ENCODE peak calls at places on chromosomes 2 and 18, in five cellular contexts. One of them, this sample, is unnamed. For H3K27me3, the result is how much of the 10 kb centered on the place peaks cover.

GRCh38 chr2:219369447-219369861 is 18.3 kb downstream of the DNPEP start:
- DNase-seq in pancreas: peak
- DNase-seq in AG04450: no peak
- DNase-seq in body of pancreas: peak
- DNase-seq in uterus: peak
- DNase-seq in this sample: no peak

GRCh38 chr2:215396595-215397313 is 39.1 kb downstream of the FN1 start:
- DNase-seq in uterus: no peak
- DNase-seq in AG04450: peak
- DNase-seq in pancreas: no peak
- DNase-seq in body of pancreas: no peak
- DNase-seq in this sample: no peak

GRCh38 chr2:225998653-225999052 is 599.1 kb downstream of the NYAP2 start:
- DNase-seq in body of pancreas: no peak
- DNase-seq in uterus: no peak
- DNase-seq in pancreas: no peak
- DNase-seq in AG04450: no peak
- DNase-seq in this sample: no peak

GRCh38 chr2:177306550-177306949 is 42.0 kb upstream of the NFE2L2 start:
- DNase-seq in pancreas: no peak
- DNase-seq in uterus: peak
- DNase-seq in AG04450: no peak
- DNase-seq in body of pancreas: no peak
- DNase-seq in this sample: no peak

GRCh38 chr2:39664898-39665591 is 672 bp upstream of the TMEM178A start:
- DNase-seq in AG04450: no peak
- DNase-seq in body of pancreas: no peak
- DNase-seq in pancreas: no peak
- DNase-seq in uterus: no peak
- DNase-seq in this sample: no peak

GRCh38 chr2:877747-878146 is 72.9 kb upstream of the SNTG2 start:
- DNase-seq in pancreas: no peak
- DNase-seq in body of pancreas: no peak
- DNase-seq in uterus: no peak
- DNase-seq in AG04450: no peak
- DNase-seq in this sample: no peak

GRCh38 chr18:61651880-61652268 is 240.9 kb downstream of the RNF152 start:
- DNase-seq in body of pancreas: no peak
- DNase-seq in AG04450: no peak
- DNase-seq in uterus: no peak
- DNase-seq in pancreas: no peak
- DNase-seq in this sample: no peak

GRCh38 chr2:142290931-142291330 is 160.1 kb upstream of the LRP1B start:
- DNase-seq in uterus: no peak
- DNase-seq in body of pancreas: no peak
- DNase-seq in pancreas: no peak
- DNase-seq in AG04450: no peak
- DNase-seq in this sample: no peak

GRCh38 chr2:118913805-118914645 is 28.0 kb upstream of the MARCO start:
- DNase-seq in pancreas: no peak
- DNase-seq in uterus: no peak
- DNase-seq in body of pancreas: no peak
- DNase-seq in AG04450: no peak
- DNase-seq in this sample: no peak

GRCh38 chr2:122193622-122194021 is 438.2 kb downstream of the TSN start:
- DNase-seq in AG04450: no peak
- DNase-seq in pancreas: no peak
- DNase-seq in body of pancreas: no peak
- DNase-seq in uterus: no peak
- DNase-seq in this sample: no peak

GRCh38 chr2:179017958-179018357 is 32.0 kb downstream of the CCDC141 start:
- DNase-seq in AG04450: no peak
- DNase-seq in body of pancreas: no peak
- DNase-seq in uterus: no peak
- DNase-seq in pancreas: no peak
- DNase-seq in this sample: no peak

GRCh38 chr18:46148810-46149209 is 44.6 kb downstream of the HAUS1 start:
- DNase-seq in pancreas: peak
- DNase-seq in body of pancreas: peak
- DNase-seq in AG04450: no peak
- DNase-seq in uterus: peak
- DNase-seq in this sample: peak

GRCh38 chr2:155372969-155373368 is 674.5 kb downstream of the KCNJ3 start:
- DNase-seq in AG04450: no peak
- DNase-seq in body of pancreas: no peak
- DNase-seq in pancreas: no peak
- DNase-seq in uterus: no peak
- DNase-seq in this sample: no peak

GRCh38 chr2:223828314-223828713 is 9.1 kb downstream of the AP1S3 start:
- DNase-seq in pancreas: no peak
- DNase-seq in uterus: no peak
- DNase-seq in body of pancreas: no peak
- DNase-seq in AG04450: no peak
- DNase-seq in this sample: no peak

GRCh38 chr2:229641676-229642075 is 72.7 kb downstream of the DNER start:
- DNase-seq in AG04450: no peak
- DNase-seq in pancreas: no peak
- DNase-seq in body of pancreas: no peak
- DNase-seq in uterus: no peak
- DNase-seq in this sample: no peak
- TF ChIP-seq CTCF in AG04450: no peak
- TF ChIP-seq CTCF in pancreas: no peak
- TF ChIP-seq CTCF in body of pancreas: no peak
- TF ChIP-seq CTCF in uterus: no peak
- TF ChIP-seq CTCF in this sample: no peak

GRCh38 chr2:231126123-231126522 is 1.3 kb upstream of the HTR2B start:
- DNase-seq in body of pancreas: no peak
- DNase-seq in pancreas: no peak
- DNase-seq in AG04450: no peak
- DNase-seq in uterus: no peak
- DNase-seq in this sample: no peak

GRCh38 chr2:231125272-231125671 is 430 bp upstream of the HTR2B start:
- DNase-seq in pancreas: no peak
- DNase-seq in AG04450: no peak
- DNase-seq in uterus: no peak
- DNase-seq in body of pancreas: no peak
- DNase-seq in this sample: no peak

GRCh38 chr2:231127480-231127879 is 2.6 kb upstream of the HTR2B start:
- DNase-seq in AG04450: no peak
- DNase-seq in pancreas: no peak
- DNase-seq in body of pancreas: no peak
- DNase-seq in uterus: no peak
- DNase-seq in this sample: no peak

GRCh38 chr2:231123362-231123898 is 1.4 kb downstream of the HTR2B start:
- DNase-seq in uterus: no peak
- DNase-seq in AG04450: no peak
- DNase-seq in pancreas: no peak
- DNase-seq in body of pancreas: no peak
- DNase-seq in this sample: no peak

DNA sequence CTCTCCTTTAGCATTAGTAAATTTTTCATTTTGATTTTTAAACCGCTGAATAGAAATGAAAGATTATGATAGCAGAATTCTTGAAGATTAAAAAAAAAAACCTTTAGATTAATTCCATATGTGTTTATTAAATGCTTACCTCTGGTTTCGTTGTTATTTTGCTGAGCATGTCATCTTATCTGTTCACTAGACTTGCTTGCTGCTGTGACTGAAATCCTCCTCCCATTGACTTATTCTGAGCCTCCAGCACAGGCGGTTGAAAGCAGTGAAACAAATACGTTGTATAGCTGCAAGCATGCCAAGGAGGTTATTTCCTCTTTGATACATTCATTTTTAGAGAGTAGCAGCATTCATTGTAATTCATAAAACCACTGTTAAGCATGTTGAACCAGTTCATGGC is at the start of gene HTR2B:
- DNase-seq in body of pancreas: no peak
- DNase-seq in uterus: no peak
- DNase-seq in pancreas: no peak
- DNase-seq in AG04450: no peak
- DNase-seq in this sample: no peak
- H3K27ac ChIP-seq in body of pancreas: no peak
- H3K27ac ChIP-seq in uterus: peak
- H3K27ac ChIP-seq in pancreas: no peak
- H3K27ac ChIP-seq in AG04450: no peak
- H3K27ac ChIP-seq in this sample: no peak

DNA sequence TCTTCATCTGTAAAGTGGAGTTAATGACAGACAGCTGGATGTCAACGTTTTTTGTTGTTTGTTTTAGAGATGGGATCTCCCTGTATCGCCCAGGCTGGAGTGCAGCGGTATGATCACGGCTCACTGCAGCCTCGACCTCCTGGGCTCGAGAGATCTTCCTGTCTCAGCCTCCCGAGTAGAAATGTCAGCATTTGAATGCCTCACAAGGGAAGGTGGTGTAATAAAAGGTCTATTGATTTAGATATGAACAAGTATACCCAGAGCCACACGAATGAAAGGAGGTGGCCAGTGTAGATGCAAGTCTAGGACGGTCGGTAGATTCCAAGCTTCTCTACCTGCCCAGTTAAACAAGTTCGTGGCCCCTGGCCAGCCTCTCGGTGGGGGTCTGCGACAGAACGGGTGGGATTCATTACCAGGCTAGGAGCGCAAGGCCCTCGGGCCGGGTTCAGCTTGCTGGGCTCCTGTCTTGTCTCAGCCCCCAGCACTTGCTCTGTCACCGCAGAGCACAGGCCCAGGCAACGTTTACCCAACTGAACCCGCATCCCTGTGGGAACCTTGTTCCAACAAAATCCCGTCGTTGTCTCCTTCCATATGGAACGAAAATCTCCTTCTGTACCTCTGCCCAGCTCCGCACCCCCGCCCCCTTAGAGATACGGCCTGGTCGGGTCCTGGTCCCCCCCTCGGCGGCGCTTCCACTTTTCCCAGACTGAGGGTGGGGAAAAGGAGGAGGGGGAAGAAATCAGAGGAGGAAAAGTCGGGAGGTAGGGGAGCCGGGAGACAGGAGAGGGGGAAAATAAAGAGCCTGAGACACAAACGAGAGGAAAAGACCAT is 2.0 kb upstream of the EMX1 start:
- DNase-seq in uterus: no peak
- DNase-seq in AG04450: no peak
- DNase-seq in pancreas: peak
- DNase-seq in body of pancreas: peak
- DNase-seq in this sample: no peak
- H3K27me3 ChIP-seq in uterus: half or more
- H3K27me3 ChIP-seq in AG04450: half or more
- H3K27me3 ChIP-seq in pancreas: under half
- H3K27me3 ChIP-seq in body of pancreas: half or more
- H3K27me3 ChIP-seq in this sample: half or more

DNA sequence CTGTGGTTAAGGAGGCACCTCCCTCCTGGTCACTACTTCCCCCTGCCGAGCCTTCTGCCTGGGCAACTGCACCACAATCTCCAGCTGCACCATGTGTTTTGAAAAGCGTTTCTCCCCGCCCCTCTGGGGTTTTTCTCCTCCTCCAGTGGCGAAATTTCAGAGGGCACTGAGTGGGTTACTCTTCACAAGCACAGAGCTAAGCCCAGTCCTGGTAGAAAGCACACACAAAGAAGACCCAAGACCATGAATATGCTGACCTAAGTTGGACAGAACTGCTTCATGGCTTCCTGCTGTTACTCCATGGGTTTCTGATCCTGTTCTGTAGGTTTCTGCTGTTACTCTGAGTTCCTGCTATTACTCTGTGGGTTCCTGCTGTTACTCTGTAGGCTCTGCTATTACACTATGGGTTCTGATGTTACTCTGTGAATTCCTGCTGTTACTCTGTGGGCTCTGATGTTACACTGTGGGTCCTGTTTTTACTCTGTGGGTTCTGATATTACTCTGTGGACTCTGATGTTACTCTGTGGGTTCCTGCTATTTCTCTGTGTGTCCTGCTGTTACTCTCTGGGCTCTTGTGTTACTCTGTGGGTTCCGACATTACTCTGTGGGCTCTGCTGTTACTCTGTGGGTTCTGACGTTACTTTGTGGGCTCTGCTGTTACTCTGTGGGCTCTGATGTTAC is 216.6 kb downstream of the RTP5 start:
- DNase-seq in pancreas: peak
- DNase-seq in body of pancreas: peak
- DNase-seq in uterus: no peak
- DNase-seq in AG04450: no peak
- DNase-seq in this sample: no peak
- TF ChIP-seq CTCF in pancreas: no peak
- TF ChIP-seq CTCF in body of pancreas: no peak
- TF ChIP-seq CTCF in uterus: no peak
- TF ChIP-seq CTCF in AG04450: no peak
- TF ChIP-seq CTCF in this sample: no peak